ENCODE peak calls at places on chromosomes 1 and 21, in eight cellular contexts. L is MCF 10A; N is RWPE1; X is GF-D8; T is iris pigment epithelial cell; Z is posterior cingulate gyrus; H is stimulated activated CD8-positive, alpha-beta memory T cell treated with anti-CD3 and anti-CD28 coated beads, Interleukin-2, amount 100 ng/mL, for 48 hours; J is activated naive CD8-positive, alpha-beta T cell treated with anti-CD3 and anti-CD28 coated beads for 36 hours. F is an unnamed sample.

GRCh38 chr1:175274368-175274767 is 81.8 kb upstream of the KIAA0040 start:
- DNase-seq in Z (no peak), X (no peak), J (no peak), L (no peak), T (no peak), N (no peak), H (no peak), F (no peak)

GRCh38 chr1:154614247-154614646 is 6.3 kb upstream of the ADAR start:
- DNase-seq in X (no peak), N (no peak), H (no peak), T (no peak), J (no peak), L (no peak), Z (no peak), F (no peak)

GRCh38 chr1:109252167-109252892 is 3.0 kb downstream of the CELSR2 start:
- DNase-seq in H (no peak), Z (no peak), J (no peak), L (no peak), T (no peak), X (no peak), N (no peak), F (no peak)

GRCh38 chr1:165443539-165444289 is 1.2 kb downstream of the RXRG start:
- DNase-seq in X (no peak), L (no peak), J (no peak), Z (no peak), T (no peak), N (no peak), H (no peak), F (peak)

GRCh38 chr1:169484683-169485426 is 889 bp downstream of the SLC19A2 start:
- DNase-seq in T (peak), X (no peak), J (peak), N (peak), H (peak), Z (peak), L (peak), F (peak)

GRCh38 chr1:207863893-207864535 is 46.9 kb downstream of the CD34 start:
- DNase-seq in J (peak), L (no peak), X (peak), N (no peak), T (no peak), Z (no peak), H (no peak), F (no peak)

GRCh38 chr21:45452696-45453307 is 47.8 kb downstream of the COL18A1 start:
- DNase-seq in Z (no peak), X (no peak), N (no peak), J (no peak), H (no peak), T (no peak), L (no peak), F (no peak)

GRCh38 chr1:108503062-108503740 is 53.1 kb downstream of the NBPF6 start:
- DNase-seq in N (peak), T (peak), Z (no peak), H (no peak), L (peak), J (no peak), X (no peak), F (no peak)

GRCh38 chr21:44996983-44997936 is 57.4 kb downstream of the SLX9 start:
- DNase-seq in N (no peak), L (no peak), X (no peak), T (no peak), Z (no peak), H (no peak), J (no peak), F (peak)

GRCh38 chr1:31668303-31668883 is 23.7 kb upstream of the PEF1 start:
- DNase-seq in X (no peak), Z (no peak), T (no peak), N (no peak), H (no peak), J (no peak), L (no peak), F (peak)

GRCh38 chr1:39933956-39934941 is 20.7 kb upstream of the MFSD2A start:
- DNase-seq in L (peak), H (no peak), X (peak), J (no peak), T (peak), N (peak), Z (no peak), F (peak)

F was measured in right cardiac atrium.